ENCODE peak calls at places on chromosome 19, in four cellular contexts. O is HepG2, S is K562, V is GM12878. N is an unnamed sample.

GRCh38 chr19:49793561-49793840 is 19.6 kb downstream of the FUZ start:
- DNase-seq in O (no peak), V (no peak), S (no peak), N (peak)

GRCh38 chr19:34131100-34131499 is 41.2 kb upstream of the LSM14A start:
- DNase-seq in S (no peak), O (no peak), V (no peak), N (no peak)

GRCh38 chr19:52520013-52520412 is 7.5 kb upstream of the ZNF808 start:
- DNase-seq in S (no peak), O (no peak), V (no peak), N (no peak)

GRCh38 chr19:51921949-51922348 is 5.3 kb upstream of the ZNF613 start:
- DNase-seq in S (no peak), V (no peak), O (no peak), N (no peak)

GRCh38 chr19:35913589-35913988 is 5.5 kb upstream of the TYROBP start:
- DNase-seq in O (no peak), V (no peak), S (no peak), N (no peak)

GRCh38 chr19:33316521-33317284 is 14.4 kb upstream of the CEBPA start:
- DNase-seq in S (no peak), O (peak), V (no peak), N (peak)

GRCh38 chr19:2977686-2978466 is 512 bp downstream of the TLE6 start:
- DNase-seq in S (peak), O (no peak), V (no peak), N (no peak)

GRCh38 chr19:1556639-1557070 is 11.5 kb downstream of the MEX3D start:
- DNase-seq in O (no peak), S (no peak), V (no peak), N (no peak)

GRCh38 chr19:44698492-44699201 is at the start of gene CEACAM16:
- DNase-seq in V (no peak), S (no peak), O (no peak), N (no peak)

GRCh38 chr19:33407716-33408115 is 34.2 kb downstream of the CEBPG start:
- DNase-seq in S (no peak), O (no peak), V (no peak), N (no peak)

GRCh38 chr19:20367811-20368294 is 197.7 kb downstream of the ZNF737 start:
- DNase-seq in S (no peak), O (no peak), V (no peak), N (no peak)

GRCh38 chr19:4018775-4019504 is 11.4 kb downstream of the PIAS4 start:
- DNase-seq in O (no peak), S (no peak), V (no peak), N (no peak)

GRCh38 chr19:36997152-36997842 is 80.9 kb upstream of the ZNF420 start:
- DNase-seq in S (no peak), V (no peak), O (no peak), N (no peak)

GRCh38 chr19:45571457-45572220 is 13.0 kb downstream of the OPA3 start:
- DNase-seq in O (no peak), V (no peak), S (no peak), N (no peak)

GRCh38 chr19:34096020-34096915 is 76.0 kb upstream of the LSM14A start:
- DNase-seq in O (peak), S (peak), V (no peak), N (peak)

GRCh38 chr19:54179921-54180452 is 7.0 kb upstream of the TMC4 start:
- DNase-seq in S (peak), O (peak), V (no peak), N (no peak)

GRCh38 chr19:54959840-54960239 is 6.3 kb upstream of the NLRP2 start:
- DNase-seq in V (no peak), S (no peak), O (no peak), N (no peak)

GRCh38 chr19:36115453-36116343 is at the start of gene TBCB:
- DNase-seq in S (peak), V (no peak), O (peak), N (peak)

GRCh38 chr19:55460670-55461258 is 678 bp downstream of the ISOC2 start:
- DNase-seq in O (peak), V (no peak), S (peak), N (peak)

GRCh38 chr19:19280561-19280960 is 7.5 kb upstream of the TM6SF2 start:
- DNase-seq in S (no peak), O (no peak), V (no peak), N (no peak)

GRCh38 chr19:22532388-22533310 is 101.5 kb upstream of the ZNF492 start:
- DNase-seq in O (no peak), V (no peak), S (no peak), N (no peak)

GRCh38 chr19:40523322-40524047 is 53.2 kb upstream of the SHKBP1 start:
- DNase-seq in S (peak), O (peak), V (no peak), N (peak)

GRCh38 chr19:17950310-17951150 is 16.4 kb upstream of the KCNN1 start:
- DNase-seq in S (peak), V (no peak), O (no peak), N (no peak)

GRCh38 chr19:13267131-13267530 is 116.9 kb downstream of the IER2 start:
- DNase-seq in O (no peak), S (no peak), V (no peak), N (no peak)

GRCh38 chr19:17194608-17195007 is 20.5 kb upstream of the USE1 start:
- DNase-seq in S (no peak), V (no peak), O (no peak), N (no peak)

GRCh38 chr19:18384775-18385174 is 1.2 kb upstream of the GDF15 start:
- DNase-seq in V (no peak), O (no peak), S (no peak), N (no peak)

GRCh38 chr19:16330368-16330801 is 5.8 kb downstream of the KLF2 start:
- DNase-seq in S (peak), V (no peak), O (peak), N (peak)

GRCh38 chr19:13839938-13840750 is 36.8 kb upstream of the NANOS3 start:
- DNase-seq in V (no peak), S (no peak), O (no peak), N (peak)

DNA sequence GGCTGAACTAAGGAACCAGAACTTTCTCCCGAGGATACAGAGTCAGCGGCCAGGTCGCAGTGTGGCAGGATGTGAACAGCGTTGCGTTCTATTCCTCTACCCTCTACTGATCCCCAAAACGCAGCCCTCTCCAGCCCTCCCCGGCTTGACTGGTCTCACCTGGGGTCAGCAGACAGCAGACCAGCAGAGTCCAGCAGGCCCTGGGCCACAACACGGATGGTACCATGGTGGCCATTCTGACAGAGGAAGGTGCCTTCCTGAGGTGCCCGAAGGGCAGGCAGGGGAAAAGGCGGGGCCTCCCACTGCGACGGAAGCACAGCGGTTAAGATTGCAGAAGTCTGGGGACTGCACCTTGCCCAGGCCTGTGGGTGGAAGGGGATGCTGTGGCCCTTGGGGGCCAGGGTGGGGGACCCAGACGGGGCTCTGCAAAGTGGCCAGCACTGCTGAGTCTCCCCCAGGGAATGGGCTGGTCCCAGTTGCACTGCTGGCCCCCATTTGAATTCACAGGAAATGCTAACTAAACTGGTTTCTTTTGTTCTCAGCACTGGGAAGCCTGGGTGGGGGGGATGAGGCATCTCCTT is at the start of gene ICAM3:
- DNase-seq in V (peak), O (no peak), S (no peak), N (no peak)
- TF ChIP-seq CHD4 in V (no peak), O (no peak), S (no peak), N (no peak)

GRCh38 chr19:6278740-6279619 is 795 bp downstream of the MLLT1 start:
- DNase-seq in V (no peak), S (no peak), O (no peak), N (no peak)
- TF ChIP-seq CHD2 in V (no peak), S (no peak), O (no peak), N (no peak)

GRCh38 chr19:5038631-5039271 is 69.8 kb downstream of the KDM4B start:
- DNase-seq in S (peak), V (no peak), O (peak), N (peak)

GRCh38 chr19:5040544-5041167 is 71.7 kb downstream of the KDM4B start:
- DNase-seq in V (no peak), O (no peak), S (no peak), N (no peak)

GRCh38 chr19:5039642-5040543 is 71.0 kb downstream of the KDM4B start:
- DNase-seq in O (no peak), S (no peak), V (no peak), N (no peak)

GRCh38 chr19:5042556-5042955 is 73.6 kb downstream of the KDM4B start:
- DNase-seq in V (no peak), S (no peak), O (no peak), N (peak)

DNA sequence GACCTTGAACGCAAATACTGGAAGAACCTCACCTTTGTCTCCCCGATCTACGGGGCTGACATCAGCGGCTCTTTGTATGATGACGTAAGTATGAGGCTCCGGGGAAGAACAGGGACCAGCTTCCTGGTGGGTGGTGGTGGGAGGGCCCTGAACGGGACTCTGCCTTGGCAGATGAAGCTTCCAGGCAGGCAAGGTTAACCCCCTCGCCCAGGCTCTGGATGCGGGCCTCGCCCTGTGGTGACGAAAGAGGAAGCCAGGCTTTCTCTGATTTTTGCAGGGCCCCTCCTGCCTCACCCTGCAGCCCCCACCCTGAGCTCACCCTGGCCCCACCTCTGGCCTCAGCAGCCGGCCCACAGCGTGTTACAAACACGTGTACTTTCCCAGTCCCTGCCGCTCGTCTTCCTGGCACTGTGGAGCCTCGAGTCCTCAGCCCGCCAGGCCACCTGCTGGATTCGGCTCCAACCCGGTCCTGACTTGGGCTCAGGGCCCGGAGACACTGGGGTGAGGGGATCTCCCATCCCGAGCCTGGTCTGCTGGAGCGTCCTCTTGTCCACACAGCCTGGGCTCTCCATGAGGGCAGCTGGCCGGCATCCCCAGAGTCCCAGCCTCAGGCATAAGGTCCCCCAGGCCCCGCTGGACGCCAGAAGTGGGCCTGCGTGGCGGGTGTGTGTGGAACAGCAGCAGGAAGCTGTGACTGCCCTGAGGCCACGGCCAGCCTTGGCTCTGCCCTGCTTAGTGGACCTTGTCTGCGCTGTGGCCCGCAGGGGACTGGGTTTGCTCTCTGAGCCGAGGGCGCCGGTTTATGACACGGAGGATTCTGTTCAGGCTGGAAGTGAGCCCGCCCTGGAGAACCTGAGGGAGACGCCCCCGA is 72.5 kb downstream of the KDM4B start:
- DNase-seq in O (no peak), V (no peak), S (no peak), N (no peak)
- TF ChIP-seq HDAC2 in O (no peak), V (no peak), S (no peak), N (no peak)

DNA sequence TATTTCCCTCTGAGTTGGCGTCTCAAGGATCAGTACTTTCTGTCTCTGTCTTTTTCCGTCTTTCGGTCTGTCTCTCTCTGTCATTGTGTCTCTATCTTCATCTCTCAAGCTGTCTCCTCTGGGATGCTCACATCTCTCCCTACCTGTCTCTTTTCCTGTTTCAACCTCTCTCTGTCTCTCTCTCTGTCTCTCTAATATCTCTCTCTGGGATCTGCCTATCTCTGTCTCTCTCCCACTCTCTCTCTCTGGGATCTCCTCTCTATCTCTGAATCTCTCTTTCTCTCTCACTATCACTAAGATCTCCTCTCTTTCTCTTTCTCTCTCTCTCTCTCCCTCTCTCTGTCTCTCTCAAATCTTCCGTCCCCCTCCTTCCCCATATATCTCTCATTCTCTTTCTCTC is 4.0 kb downstream of the ATP1A3 start:
- DNase-seq in V (no peak), O (no peak), S (no peak), N (no peak)
- TF ChIP-seq CHD4 in V (no peak), O (no peak), S (no peak), N (no peak)

GRCh38 chr19:8261347-8261746 is 46.8 kb downstream of the CD320 start:
- DNase-seq in O (no peak), S (no peak), V (no peak), N (no peak)
- TF ChIP-seq CHD2 in O (no peak), S (no peak), V (no peak), N (no peak)